ENCODE peak calls at places on chromosomes 13 and 19, in eight cellular contexts. One of them, this sample, is unnamed.

GRCh38 chr19:8641908-8642547 is 11.6 kb downstream of the NFILZ start:
- DNase-seq in DND-41: peak; percentile 49
- DNase-seq in left lung: no peak
- DNase-seq in Peyer's patch: no peak
- DNase-seq in lung: no peak
- DNase-seq in CD4-positive, CD25-positive, alpha-beta regulatory T cell: no peak
- DNase-seq in neural progenitor cell: peak; percentile 51
- DNase-seq in psoas muscle: no peak
- DNase-seq in this sample: peak; percentile 39

GRCh38 chr19:48858984-48859710 is 9.3 kb downstream of the PLEKHA4 start:
- DNase-seq in Peyer's patch: peak; percentile 85
- DNase-seq in neural progenitor cell: no peak
- DNase-seq in left lung: peak; percentile 79
- DNase-seq in CD4-positive, CD25-positive, alpha-beta regulatory T cell: peak; percentile 72
- DNase-seq in DND-41: peak; percentile 51
- DNase-seq in psoas muscle: peak; percentile 71
- DNase-seq in lung: peak; percentile 74
- DNase-seq in this sample: no peak

GRCh38 chr19:17794731-17795494 is at the start of gene B3GNT3:
- DNase-seq in lung: peak; percentile 38
- DNase-seq in neural progenitor cell: peak; percentile 44
- DNase-seq in Peyer's patch: no peak
- DNase-seq in psoas muscle: no peak
- DNase-seq in DND-41: no peak
- DNase-seq in left lung: peak; percentile 72
- DNase-seq in CD4-positive, CD25-positive, alpha-beta regulatory T cell: peak; percentile 7
- DNase-seq in this sample: no peak

GRCh38 chr13:32713397-32713796 is 127.1 kb downstream of the PDS5B start:
- DNase-seq in psoas muscle: no peak
- DNase-seq in CD4-positive, CD25-positive, alpha-beta regulatory T cell: no peak
- DNase-seq in lung: no peak
- DNase-seq in DND-41: no peak
- DNase-seq in Peyer's patch: no peak
- DNase-seq in left lung: no peak
- DNase-seq in neural progenitor cell: no peak
- DNase-seq in this sample: no peak

GRCh38 chr19:46890423-46891170 is 29.8 kb downstream of the ARHGAP35 start:
- DNase-seq in Peyer's patch: no peak
- DNase-seq in left lung: no peak
- DNase-seq in CD4-positive, CD25-positive, alpha-beta regulatory T cell: no peak
- DNase-seq in lung: no peak
- DNase-seq in psoas muscle: no peak
- DNase-seq in neural progenitor cell: no peak
- DNase-seq in DND-41: no peak
- DNase-seq in this sample: no peak

GRCh38 chr19:18419699-18420460 is 682 bp downstream of the SSBP4 start:
- DNase-seq in DND-41: peak; percentile 71
- DNase-seq in lung: no peak
- DNase-seq in CD4-positive, CD25-positive, alpha-beta regulatory T cell: no peak
- DNase-seq in Peyer's patch: peak; percentile 62
- DNase-seq in left lung: peak; percentile 33
- DNase-seq in psoas muscle: peak; percentile 66
- DNase-seq in neural progenitor cell: peak; percentile 62
- DNase-seq in this sample: no peak

GRCh38 chr13:24053505-24054251 is 106.8 kb upstream of the SPATA13 start:
- DNase-seq in neural progenitor cell: peak; percentile 81
- DNase-seq in Peyer's patch: peak; percentile 44
- DNase-seq in psoas muscle: no peak
- DNase-seq in DND-41: peak; percentile 73
- DNase-seq in lung: peak; percentile 68
- DNase-seq in left lung: no peak
- DNase-seq in CD4-positive, CD25-positive, alpha-beta regulatory T cell: peak; percentile 41
- DNase-seq in this sample: peak; percentile 72

GRCh38 chr19:5460748-5461147 is 5.5 kb downstream of the ZNRF4 start:
- DNase-seq in left lung: no peak
- DNase-seq in neural progenitor cell: no peak
- DNase-seq in Peyer's patch: no peak
- DNase-seq in CD4-positive, CD25-positive, alpha-beta regulatory T cell: no peak
- DNase-seq in lung: no peak
- DNase-seq in psoas muscle: no peak
- DNase-seq in DND-41: no peak
- DNase-seq in this sample: no peak

GRCh38 chr19:45798995-45799517 is 6.4 kb upstream of the DMWD start:
- DNase-seq in neural progenitor cell: peak; percentile 72
- DNase-seq in DND-41: peak; percentile 79
- DNase-seq in lung: peak; percentile 59
- DNase-seq in Peyer's patch: peak; percentile 38
- DNase-seq in psoas muscle: peak; percentile 80
- DNase-seq in left lung: no peak
- DNase-seq in CD4-positive, CD25-positive, alpha-beta regulatory T cell: peak; percentile 46
- DNase-seq in this sample: no peak

GRCh38 chr13:93309886-93310520 is 83.4 kb downstream of the GPC6 start:
- DNase-seq in left lung: no peak
- DNase-seq in DND-41: no peak
- DNase-seq in Peyer's patch: no peak
- DNase-seq in CD4-positive, CD25-positive, alpha-beta regulatory T cell: no peak
- DNase-seq in lung: no peak
- DNase-seq in psoas muscle: no peak
- DNase-seq in neural progenitor cell: peak; percentile 29
- DNase-seq in this sample: no peak

GRCh38 chr19:55041244-55041626 is 3.2 kb upstream of the GP6 start:
- DNase-seq in CD4-positive, CD25-positive, alpha-beta regulatory T cell: no peak
- DNase-seq in lung: no peak
- DNase-seq in left lung: no peak
- DNase-seq in Peyer's patch: no peak
- DNase-seq in neural progenitor cell: no peak
- DNase-seq in psoas muscle: no peak
- DNase-seq in DND-41: no peak
- DNase-seq in this sample: no peak

GRCh38 chr19:54183431-54183830 is 5.9 kb downstream of the MBOAT7 start:
- DNase-seq in psoas muscle: peak; percentile 44
- DNase-seq in left lung: no peak
- DNase-seq in Peyer's patch: no peak
- DNase-seq in lung: no peak
- DNase-seq in CD4-positive, CD25-positive, alpha-beta regulatory T cell: no peak
- DNase-seq in neural progenitor cell: no peak
- DNase-seq in DND-41: no peak
- DNase-seq in this sample: no peak

GRCh38 chr19:16141043-16141442 is 2.4 kb upstream of the HSH2D start:
- DNase-seq in psoas muscle: no peak
- DNase-seq in lung: no peak
- DNase-seq in Peyer's patch: peak; percentile 80
- DNase-seq in left lung: no peak
- DNase-seq in DND-41: no peak
- DNase-seq in neural progenitor cell: no peak
- DNase-seq in CD4-positive, CD25-positive, alpha-beta regulatory T cell: no peak
- DNase-seq in this sample: no peak

DNA sequence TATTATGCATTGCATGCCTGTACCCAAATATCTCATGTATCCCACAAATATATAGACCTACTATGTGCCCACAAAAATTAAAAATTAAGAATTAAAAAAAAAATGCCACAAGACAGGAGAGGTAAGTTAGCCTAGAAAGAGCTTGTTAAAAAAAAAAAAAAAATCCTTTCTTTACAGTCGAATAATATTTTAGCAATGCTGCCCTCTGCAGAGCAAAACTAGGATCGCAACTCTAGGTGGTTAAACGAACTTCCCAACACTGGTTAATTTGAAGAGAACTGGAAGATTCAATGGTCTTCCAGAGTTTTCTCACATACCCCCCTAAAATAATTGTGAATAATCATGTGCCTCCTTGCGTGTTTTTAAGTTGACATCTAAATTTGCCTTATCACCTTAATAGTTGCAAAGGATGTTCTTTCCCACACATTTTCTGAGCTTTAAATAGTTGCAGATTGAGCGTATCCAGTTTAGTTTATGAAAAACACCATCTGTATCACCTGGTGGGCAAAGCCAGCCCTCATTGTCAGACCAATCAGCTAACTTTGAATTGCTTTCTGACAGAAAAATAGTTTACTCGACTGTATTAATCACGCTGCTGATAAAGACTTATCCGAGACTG is 47.4 kb upstream of the RCBTB2 start:
- DNase-seq in psoas muscle: peak; percentile 69
- DNase-seq in neural progenitor cell: peak; percentile 74
- DNase-seq in CD4-positive, CD25-positive, alpha-beta regulatory T cell: peak; percentile 63
- DNase-seq in Peyer's patch: peak; percentile 78
- DNase-seq in DND-41: peak; percentile 82
- DNase-seq in left lung: no peak
- DNase-seq in lung: peak; percentile 66
- DNase-seq in this sample: no peak
- H3K4me1 ChIP-seq in psoas muscle: no peaks in the 10 kb centered on the region
- H3K4me1 ChIP-seq in neural progenitor cell: peaks cover 12% of the 10 kb centered on the region
- H3K4me1 ChIP-seq in CD4-positive, CD25-positive, alpha-beta regulatory T cell: no peaks in the 10 kb centered on the region
- H3K4me1 ChIP-seq in Peyer's patch: no peaks in the 10 kb centered on the region
- H3K4me1 ChIP-seq in DND-41: peaks cover 36% of the 10 kb centered on the region
- H3K4me1 ChIP-seq in left lung: peaks cover 8% of the 10 kb centered on the region
- H3K4me1 ChIP-seq in lung: peaks cover 3% of the 10 kb centered on the region
- H3K4me1 ChIP-seq in this sample: no peaks in the 10 kb centered on the region

GRCh38 chr13:110651271-110651670 is 35.9 kb downstream of the NAXD start:
- DNase-seq in Peyer's patch: no peak
- DNase-seq in neural progenitor cell: no peak
- DNase-seq in left lung: peak; percentile 15
- DNase-seq in CD4-positive, CD25-positive, alpha-beta regulatory T cell: no peak
- DNase-seq in DND-41: no peak
- DNase-seq in lung: no peak
- DNase-seq in psoas muscle: no peak
- DNase-seq in this sample: no peak
- H3K36me3 ChIP-seq in Peyer's patch: peaks cover 34% of the 10 kb centered on the region
- H3K36me3 ChIP-seq in neural progenitor cell: no peaks in the 10 kb centered on the region
- H3K36me3 ChIP-seq in left lung: peaks cover 74% of the 10 kb centered on the region
- H3K36me3 ChIP-seq in CD4-positive, CD25-positive, alpha-beta regulatory T cell: peaks cover 40% of the 10 kb centered on the region
- H3K36me3 ChIP-seq in DND-41: peaks cover 68% of the 10 kb centered on the region
- H3K36me3 ChIP-seq in lung: peaks cover 40% of the 10 kb centered on the region
- H3K36me3 ChIP-seq in psoas muscle: peaks cover 40% of the 10 kb centered on the region
- H3K36me3 ChIP-seq in this sample: peaks cover 3% of the 10 kb centered on the region

DNA sequence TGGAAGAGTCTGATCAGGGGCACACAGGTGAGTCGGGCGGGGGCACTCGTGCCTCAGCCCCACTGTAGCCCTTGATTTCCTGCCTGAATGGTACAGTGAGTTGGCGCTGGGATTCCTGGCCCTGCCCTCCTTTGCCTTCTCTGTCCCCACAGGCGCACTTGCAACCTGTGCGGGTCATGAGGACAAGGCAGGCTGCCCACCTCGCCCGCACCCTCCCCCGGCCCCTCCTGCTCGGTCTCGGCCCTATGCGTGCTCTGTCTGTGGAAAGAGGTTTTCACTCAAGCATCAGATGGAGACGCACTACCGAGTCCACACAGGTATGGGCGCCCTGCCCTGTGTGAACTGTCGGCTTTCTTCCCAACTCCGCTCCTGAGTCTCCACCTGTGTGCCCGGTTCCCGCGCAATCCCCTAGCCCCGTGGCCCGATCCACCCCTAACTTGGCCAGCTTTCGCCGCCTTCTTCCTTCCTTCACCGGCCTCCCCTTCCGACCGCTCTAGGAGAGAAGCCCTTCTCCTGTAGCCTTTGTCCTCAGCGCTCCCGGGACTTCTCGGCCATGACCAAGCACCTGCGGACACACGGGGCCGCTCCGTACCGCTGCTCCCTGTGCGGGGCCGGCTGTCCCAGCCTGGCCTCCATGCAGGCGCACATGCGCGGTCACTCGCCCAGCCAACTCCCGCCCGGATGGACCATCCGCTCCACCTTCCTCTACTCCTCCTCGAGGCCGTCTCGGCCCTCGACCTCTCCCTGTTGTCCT is 1.6 kb upstream of the KMT2B start:
- DNase-seq in psoas muscle: peak; percentile 81
- DNase-seq in DND-41: no peak
- DNase-seq in lung: peak; percentile 59
- DNase-seq in CD4-positive, CD25-positive, alpha-beta regulatory T cell: no peak
- DNase-seq in neural progenitor cell: peak; percentile 17
- DNase-seq in Peyer's patch: peak; percentile 43
- DNase-seq in left lung: peak; percentile 72
- DNase-seq in this sample: no peak
- H3K4me1 ChIP-seq in psoas muscle: peaks cover 23% of the 10 kb centered on the region
- H3K4me1 ChIP-seq in DND-41: peaks cover 38% of the 10 kb centered on the region
- H3K4me1 ChIP-seq in lung: no peaks in the 10 kb centered on the region
- H3K4me1 ChIP-seq in CD4-positive, CD25-positive, alpha-beta regulatory T cell: peaks cover 76% of the 10 kb centered on the region
- H3K4me1 ChIP-seq in neural progenitor cell: peaks cover 22% of the 10 kb centered on the region
- H3K4me1 ChIP-seq in Peyer's patch: peaks cover 9% of the 10 kb centered on the region
- H3K4me1 ChIP-seq in left lung: peaks cover 12% of the 10 kb centered on the region
- H3K4me1 ChIP-seq in this sample: peaks cover 8% of the 10 kb centered on the region

DNA sequence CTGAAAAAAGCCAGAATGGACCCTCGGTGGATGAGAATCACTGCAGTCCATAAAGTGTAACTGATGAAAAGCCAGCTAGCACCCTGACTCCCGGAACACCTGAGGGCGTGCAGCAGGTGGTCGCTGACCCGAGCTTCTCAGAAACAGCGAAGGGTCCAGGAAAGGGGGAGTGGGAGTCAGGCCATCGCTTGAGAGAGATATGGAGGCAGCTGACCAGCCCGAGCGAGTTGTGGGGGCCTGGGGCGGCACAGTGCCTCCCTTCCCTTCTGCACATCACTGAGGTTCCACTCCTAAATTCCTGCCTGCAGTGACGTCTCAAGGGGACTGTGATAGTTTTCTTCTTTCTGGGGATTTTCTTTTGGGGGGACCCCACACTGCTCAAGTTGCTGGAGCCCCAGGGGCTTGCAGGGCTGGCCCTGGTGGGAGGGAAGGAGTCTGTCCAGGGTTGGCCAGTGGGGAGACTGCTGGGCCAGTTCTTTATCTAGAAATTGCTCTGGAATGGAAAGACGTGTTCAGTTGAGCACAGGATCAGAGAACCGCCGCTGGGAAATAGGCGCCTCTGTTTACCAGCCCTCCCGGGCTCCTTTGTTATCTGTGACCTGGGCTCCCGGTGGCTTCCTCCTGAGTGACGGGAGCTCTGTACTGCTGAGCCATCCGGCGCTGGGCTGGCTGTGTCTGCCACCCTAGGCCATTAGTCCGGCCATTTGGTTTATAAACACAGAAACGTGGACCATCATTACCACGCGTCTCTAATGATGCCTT is 71.3 kb downstream of the RAB20 start:
- DNase-seq in left lung: no peak
- DNase-seq in neural progenitor cell: no peak
- DNase-seq in lung: no peak
- DNase-seq in DND-41: no peak
- DNase-seq in CD4-positive, CD25-positive, alpha-beta regulatory T cell: no peak
- DNase-seq in Peyer's patch: no peak
- DNase-seq in psoas muscle: no peak
- DNase-seq in this sample: no peak
- H3K36me3 ChIP-seq in left lung: peaks cover 85% of the 10 kb centered on the region
- H3K36me3 ChIP-seq in neural progenitor cell: no peaks in the 10 kb centered on the region
- H3K36me3 ChIP-seq in lung: peaks cover 35% of the 10 kb centered on the region
- H3K36me3 ChIP-seq in DND-41: no peaks in the 10 kb centered on the region
- H3K36me3 ChIP-seq in CD4-positive, CD25-positive, alpha-beta regulatory T cell: no peaks in the 10 kb centered on the region
- H3K36me3 ChIP-seq in Peyer's patch: peaks cover 35% of the 10 kb centered on the region
- H3K36me3 ChIP-seq in psoas muscle: peaks cover 60% of the 10 kb centered on the region
- H3K36me3 ChIP-seq in this sample: peaks cover 10% of the 10 kb centered on the region